ENCODE peak calls at places on chromosomes 16 and 17, in eight cellular contexts. One of them, this sample, is unnamed.

GRCh38 chr16:23950898-23951297 is 115.1 kb downstream of the PRKCB start:
- DNase-seq in frontal cortex: no peak
- DNase-seq in activated CD8-positive, alpha-beta T cell treated with anti-CD3 and anti-CD28 coated beads for 36 hours: peak
- DNase-seq in RWPE1: no peak
- DNase-seq in activated T-helper 1 cell treated with Interleukin-2 at 50 U/mL for 16 hours: no peak
- DNase-seq in AG04449: no peak
- DNase-seq in activated CD4-positive, CD25-positive, alpha-beta regulatory T cell: no peak
- DNase-seq in fibroblast of lung: no peak
- DNase-seq in this sample: no peak

GRCh38 chr16:12097523-12098428 is 121.2 kb downstream of the SNX29 start:
- DNase-seq in activated T-helper 1 cell treated with Interleukin-2 at 50 U/mL for 16 hours: no peak
- DNase-seq in activated CD4-positive, CD25-positive, alpha-beta regulatory T cell: no peak
- DNase-seq in activated CD8-positive, alpha-beta T cell treated with anti-CD3 and anti-CD28 coated beads for 36 hours: no peak
- DNase-seq in frontal cortex: peak
- DNase-seq in RWPE1: peak
- DNase-seq in fibroblast of lung: peak
- DNase-seq in AG04449: no peak
- DNase-seq in this sample: no peak

GRCh38 chr17:47621293-47622178 is 28.2 kb upstream of the KPNB1 start:
- DNase-seq in activated T-helper 1 cell treated with Interleukin-2 at 50 U/mL for 16 hours: no peak
- DNase-seq in fibroblast of lung: peak
- DNase-seq in frontal cortex: peak
- DNase-seq in activated CD4-positive, CD25-positive, alpha-beta regulatory T cell: no peak
- DNase-seq in RWPE1: peak
- DNase-seq in AG04449: peak
- DNase-seq in activated CD8-positive, alpha-beta T cell treated with anti-CD3 and anti-CD28 coated beads for 36 hours: no peak
- DNase-seq in this sample: no peak

GRCh38 chr16:58492735-58493134 is 7.2 kb upstream of the NDRG4 start:
- DNase-seq in activated CD4-positive, CD25-positive, alpha-beta regulatory T cell: no peak
- DNase-seq in AG04449: no peak
- DNase-seq in fibroblast of lung: no peak
- DNase-seq in RWPE1: no peak
- DNase-seq in activated CD8-positive, alpha-beta T cell treated with anti-CD3 and anti-CD28 coated beads for 36 hours: no peak
- DNase-seq in frontal cortex: no peak
- DNase-seq in activated T-helper 1 cell treated with Interleukin-2 at 50 U/mL for 16 hours: no peak
- DNase-seq in this sample: no peak

GRCh38 chr17:36505171-36505570 is 18.7 kb downstream of the ZNHIT3 start:
- DNase-seq in activated T-helper 1 cell treated with Interleukin-2 at 50 U/mL for 16 hours: no peak
- DNase-seq in frontal cortex: no peak
- DNase-seq in fibroblast of lung: no peak
- DNase-seq in RWPE1: no peak
- DNase-seq in AG04449: no peak
- DNase-seq in activated CD4-positive, CD25-positive, alpha-beta regulatory T cell: no peak
- DNase-seq in activated CD8-positive, alpha-beta T cell treated with anti-CD3 and anti-CD28 coated beads for 36 hours: no peak
- DNase-seq in this sample: no peak

GRCh38 chr16:1414532-1415265 is at the start of gene UNKL:
- DNase-seq in frontal cortex: peak
- DNase-seq in RWPE1: peak
- DNase-seq in activated CD8-positive, alpha-beta T cell treated with anti-CD3 and anti-CD28 coated beads for 36 hours: peak
- DNase-seq in activated CD4-positive, CD25-positive, alpha-beta regulatory T cell: peak
- DNase-seq in activated T-helper 1 cell treated with Interleukin-2 at 50 U/mL for 16 hours: peak
- DNase-seq in fibroblast of lung: peak
- DNase-seq in AG04449: no peak
- DNase-seq in this sample: peak

GRCh38 chr16:2432801-2433505 is 3.7 kb downstream of the CCNF start:
- DNase-seq in fibroblast of lung: no peak
- DNase-seq in AG04449: no peak
- DNase-seq in RWPE1: no peak
- DNase-seq in activated CD4-positive, CD25-positive, alpha-beta regulatory T cell: no peak
- DNase-seq in frontal cortex: no peak
- DNase-seq in activated T-helper 1 cell treated with Interleukin-2 at 50 U/mL for 16 hours: no peak
- DNase-seq in activated CD8-positive, alpha-beta T cell treated with anti-CD3 and anti-CD28 coated beads for 36 hours: no peak
- DNase-seq in this sample: no peak

GRCh38 chr17:81080056-81080455 is 45.1 kb downstream of the BAIAP2 start:
- DNase-seq in fibroblast of lung: no peak
- DNase-seq in frontal cortex: no peak
- DNase-seq in activated CD8-positive, alpha-beta T cell treated with anti-CD3 and anti-CD28 coated beads for 36 hours: no peak
- DNase-seq in activated T-helper 1 cell treated with Interleukin-2 at 50 U/mL for 16 hours: no peak
- DNase-seq in RWPE1: no peak
- DNase-seq in AG04449: no peak
- DNase-seq in activated CD4-positive, CD25-positive, alpha-beta regulatory T cell: no peak
- DNase-seq in this sample: no peak

This sample was measured in T-helper 2 cell.